ENCODE peak calls at places on chromosomes 5 and 9, in eight cellular contexts. E, F, Q, C, I, R, P and O are unnamed samples. For H3K27me3, the result is how much of the 10 kb centered on the place peaks cover.

GRCh38 chr9:72661401-72662135 is 140.2 kb downstream of the TMC1 start:
- DNase-seq in E (no peak), F (no peak), Q (no peak), C (no peak), I (no peak), R (no peak), P (no peak), O (peak)

GRCh38 chr5:170266570-170267379 is 30.8 kb downstream of the LCP2 start:
- DNase-seq in E (no peak), F (no peak), Q (no peak), C (no peak), I (no peak), R (peak), P (no peak), O (no peak)

GRCh38 chr5:179318193-179318955 is 26.9 kb downstream of the ADAMTS2 start:
- DNase-seq in E (no peak), F (no peak), Q (no peak), C (no peak), I (no peak), R (no peak), P (no peak), O (no peak)

GRCh38 chr5:67287795-67288194 is 91.2 kb upstream of the CD180 start:
- DNase-seq in E (no peak), F (no peak), Q (no peak), C (no peak), I (no peak), R (no peak), P (no peak), O (peak)

GRCh38 chr9:70133253-70134208 is 89.9 kb downstream of the MAMDC2 start:
- DNase-seq in E (no peak), F (no peak), Q (no peak), C (no peak), I (no peak), R (no peak), P (no peak), O (no peak)

GRCh38 chr5:112226215-112226614 is 192.9 kb downstream of the EPB41L4A start:
- DNase-seq in E (no peak), F (no peak), Q (no peak), C (no peak), I (no peak), R (no peak), P (no peak), O (no peak)

GRCh38 chr9:128257907-128258306 is 17.9 kb downstream of the GOLGA2 start:
- DNase-seq in E (no peak), F (no peak), Q (no peak), C (no peak), I (no peak), R (no peak), P (no peak), O (no peak)

GRCh38 chr9:8822667-8823025 is 1023.1 kb upstream of the DMAC1 start:
- DNase-seq in E (no peak), F (no peak), Q (no peak), C (no peak), I (no peak), R (no peak), P (no peak), O (no peak)

GRCh38 chr5:149796025-149796424 is 65.9 kb downstream of the PPARGC1B start:
- DNase-seq in E (no peak), F (no peak), Q (no peak), C (no peak), I (no peak), R (no peak), P (no peak), O (no peak)

GRCh38 chr5:77851229-77852067 is 75.3 kb upstream of the TBCA start:
- DNase-seq in E (no peak), F (no peak), Q (no peak), C (no peak), I (no peak), R (peak), P (no peak), O (no peak)

GRCh38 chr9:115393976-115394775 is 276.2 kb upstream of the TNC start:
- DNase-seq in E (no peak), F (no peak), Q (no peak), C (no peak), I (no peak), R (no peak), P (no peak), O (peak)

GRCh38 chr9:129301941-129302340 is 123.9 kb upstream of the IER5L start:
- DNase-seq in E (no peak), F (peak), Q (no peak), C (no peak), I (no peak), R (no peak), P (no peak), O (no peak)

GRCh38 chr9:79477955-79478751 is 93.6 kb upstream of the TLE4 start:
- DNase-seq in E (no peak), F (no peak), Q (no peak), C (no peak), I (no peak), R (peak), P (no peak), O (peak)

GRCh38 chr5:61340775-61341361 is 8.8 kb downstream of the ZSWIM6 start:
- DNase-seq in E (no peak), F (no peak), Q (no peak), C (no peak), I (no peak), R (no peak), P (no peak), O (no peak)

GRCh38 chr5:170408189-170408588 is 19.0 kb upstream of the KCNMB1 start:
- DNase-seq in E (no peak), F (no peak), Q (no peak), C (no peak), I (no peak), R (no peak), P (no peak), O (no peak)

GRCh38 chr9:68704804-68705635 is at the start of gene PIP5K1B:
- DNase-seq in E (no peak), F (no peak), Q (peak), C (no peak), I (no peak), R (peak), P (peak), O (peak)

GRCh38 chr9:95313010-95313498 is 4.5 kb downstream of the FANCC start:
- DNase-seq in E (no peak), F (peak), Q (peak), C (no peak), I (no peak), R (no peak), P (no peak), O (peak)

GRCh38 chr9:72006481-72006880 is 53.9 kb downstream of the C9orf57 start:
- DNase-seq in E (no peak), F (no peak), Q (no peak), C (no peak), I (no peak), R (no peak), P (no peak), O (peak)

GRCh38 chr5:141488591-141489478 is at the start of gene PCDHGC5:
- DNase-seq in E (no peak), F (no peak), Q (no peak), C (no peak), I (no peak), R (no peak), P (no peak), O (peak)

GRCh38 chr5:145958463-145958862 is 22.1 kb downstream of the SH3RF2 start:
- DNase-seq in E (no peak), F (no peak), Q (no peak), C (no peak), I (no peak), R (no peak), P (no peak), O (no peak)

GRCh38 chr5:150642567-150642927 is 2.1 kb downstream of the SYNPO start:
- DNase-seq in E (no peak), F (peak), Q (peak), C (peak), I (no peak), R (no peak), P (no peak), O (peak)

GRCh38 chr5:57176350-57176857 is 2.5 kb downstream of the GPBP1 start:
- DNase-seq in E (no peak), F (no peak), Q (no peak), C (no peak), I (no peak), R (no peak), P (peak), O (peak)

GRCh38 chr5:179731791-179732411 is 721 bp upstream of the MAML1 start:
- DNase-seq in E (no peak), F (no peak), Q (peak), C (no peak), I (peak), R (peak), P (no peak), O (peak)

GRCh38 chr5:1660511-1660910 is 136.8 kb upstream of the LPCAT1 start:
- DNase-seq in E (no peak), F (no peak), Q (peak), C (no peak), I (no peak), R (no peak), P (no peak), O (no peak)

GRCh38 chr9:120436937-120437592 is 142.9 kb downstream of the CDK5RAP2 start:
- DNase-seq in E (no peak), F (no peak), Q (peak), C (peak), I (no peak), R (no peak), P (no peak), O (no peak)

GRCh38 chr9:112921549-112921948 is 30.9 kb upstream of the SLC46A2 start:
- DNase-seq in E (no peak), F (peak), Q (no peak), C (no peak), I (no peak), R (no peak), P (peak), O (peak)

GRCh38 chr5:132526290-132526973 is 16.9 kb downstream of the IL5 start:
- DNase-seq in E (no peak), F (peak), Q (no peak), C (no peak), I (peak), R (peak), P (peak), O (peak)

GRCh38 chr5:158463188-158463587 is 604.2 kb upstream of the CLINT1 start:
- DNase-seq in E (no peak), F (no peak), Q (no peak), C (no peak), I (no peak), R (no peak), P (no peak), O (peak)

GRCh38 chr5:158465379-158465972 is 606.5 kb upstream of the CLINT1 start:
- DNase-seq in E (no peak), F (no peak), Q (no peak), C (no peak), I (no peak), R (no peak), P (no peak), O (no peak)

GRCh38 chr5:158463971-158464370 is 605.0 kb upstream of the CLINT1 start:
- DNase-seq in E (peak), F (no peak), Q (no peak), C (no peak), I (no peak), R (no peak), P (no peak), O (peak)

GRCh38 chr5:158466196-158466595 is 607.3 kb upstream of the CLINT1 start:
- DNase-seq in E (no peak), F (no peak), Q (no peak), C (no peak), I (no peak), R (no peak), P (no peak), O (no peak)

DNA sequence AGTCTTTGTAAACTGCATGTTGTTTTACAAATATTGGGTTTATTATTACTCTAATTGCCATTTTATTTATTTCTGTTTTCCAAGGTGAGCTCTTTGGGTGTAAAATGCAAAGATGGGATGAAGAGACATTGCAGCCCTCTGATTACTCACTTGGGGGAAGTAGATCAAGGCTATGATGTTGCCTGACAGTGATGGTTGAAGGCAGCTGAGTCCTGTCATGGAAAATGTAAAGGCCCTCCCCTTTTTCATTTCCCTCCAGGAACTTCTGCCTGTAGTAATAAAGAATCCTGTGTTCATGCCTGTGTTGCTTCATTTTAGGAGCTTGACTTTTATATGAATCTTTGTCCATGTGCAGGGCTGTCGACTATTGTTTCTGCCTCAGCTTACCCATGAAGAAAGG is 605.4 kb upstream of the CLINT1 start:
- DNase-seq in E (no peak), F (no peak), Q (no peak), C (no peak), I (no peak), R (no peak), P (no peak), O (no peak)
- H3K4me3 ChIP-seq in E (no peak), F (no peak), Q (no peak), C (no peak), I (no peak), R (no peak), P (no peak), O (no peak)

DNA sequence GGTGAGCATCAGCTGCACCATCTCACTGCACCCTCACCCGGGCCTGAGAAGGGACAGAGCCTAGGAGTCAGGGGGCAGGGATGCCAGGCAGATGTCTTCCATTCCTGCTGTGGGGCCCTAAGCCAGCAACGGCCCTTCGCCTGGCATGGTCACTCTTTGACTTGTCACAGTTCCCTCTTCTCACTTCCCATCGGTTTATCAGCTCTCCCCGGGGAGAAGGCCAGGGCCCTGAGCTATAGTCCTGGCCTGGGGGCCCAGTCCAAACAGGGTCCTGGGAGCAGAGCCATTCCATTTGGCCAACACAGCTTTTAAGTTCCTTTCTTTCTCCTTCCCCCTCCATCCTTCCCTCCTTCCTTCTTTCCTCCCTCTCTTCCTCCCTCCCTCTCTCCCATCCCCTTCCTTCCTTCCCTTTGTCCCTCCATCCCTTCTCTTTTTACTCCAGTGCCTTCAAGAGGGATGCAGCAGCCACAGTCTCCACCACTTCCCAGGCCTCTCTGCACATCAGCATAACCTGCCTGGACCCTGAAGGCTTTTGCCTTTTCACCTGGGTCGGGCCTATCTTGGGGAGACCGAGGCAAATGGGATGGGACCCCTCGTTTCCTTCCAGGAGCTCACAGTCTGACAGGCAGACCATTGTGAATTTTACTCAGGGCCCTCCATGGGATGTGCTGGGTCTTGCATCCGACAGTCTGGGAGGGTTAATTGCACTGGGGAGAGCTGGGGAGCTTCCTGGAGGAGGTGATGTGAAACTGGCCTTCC is 4.2 kb downstream of the COL5A1 start:
- DNase-seq in E (no peak), F (no peak), Q (no peak), C (no peak), I (no peak), R (no peak), P (no peak), O (no peak)
- H3K27me3 ChIP-seq in E (under half), F (under half), Q (under half), C (under half), I (under half), R (under half), P (half or more), O (under half)

GRCh38 chr5:114308017-114308416 is 53.9 kb upstream of the KCNN2 start:
- DNase-seq in E (no peak), F (no peak), Q (no peak), C (no peak), I (no peak), R (no peak), P (no peak), O (no peak)

GRCh38 chr5:114310666-114311065 is 51.2 kb upstream of the KCNN2 start:
- DNase-seq in E (no peak), F (no peak), Q (no peak), C (no peak), I (no peak), R (no peak), P (no peak), O (no peak)

GRCh38 chr5:114308508-114308907 is 53.4 kb upstream of the KCNN2 start:
- DNase-seq in E (no peak), F (no peak), Q (no peak), C (no peak), I (no peak), R (no peak), P (no peak), O (no peak)

GRCh38 chr5:114305402-114306207 is 56.3 kb upstream of the KCNN2 start:
- DNase-seq in E (no peak), F (no peak), Q (no peak), C (no peak), I (no peak), R (peak), P (peak), O (peak)
- TF ChIP-seq CTCF in E (no peak), F (peak), Q (no peak), C (no peak), I (peak), R (peak), P (peak), O (peak)

DNA sequence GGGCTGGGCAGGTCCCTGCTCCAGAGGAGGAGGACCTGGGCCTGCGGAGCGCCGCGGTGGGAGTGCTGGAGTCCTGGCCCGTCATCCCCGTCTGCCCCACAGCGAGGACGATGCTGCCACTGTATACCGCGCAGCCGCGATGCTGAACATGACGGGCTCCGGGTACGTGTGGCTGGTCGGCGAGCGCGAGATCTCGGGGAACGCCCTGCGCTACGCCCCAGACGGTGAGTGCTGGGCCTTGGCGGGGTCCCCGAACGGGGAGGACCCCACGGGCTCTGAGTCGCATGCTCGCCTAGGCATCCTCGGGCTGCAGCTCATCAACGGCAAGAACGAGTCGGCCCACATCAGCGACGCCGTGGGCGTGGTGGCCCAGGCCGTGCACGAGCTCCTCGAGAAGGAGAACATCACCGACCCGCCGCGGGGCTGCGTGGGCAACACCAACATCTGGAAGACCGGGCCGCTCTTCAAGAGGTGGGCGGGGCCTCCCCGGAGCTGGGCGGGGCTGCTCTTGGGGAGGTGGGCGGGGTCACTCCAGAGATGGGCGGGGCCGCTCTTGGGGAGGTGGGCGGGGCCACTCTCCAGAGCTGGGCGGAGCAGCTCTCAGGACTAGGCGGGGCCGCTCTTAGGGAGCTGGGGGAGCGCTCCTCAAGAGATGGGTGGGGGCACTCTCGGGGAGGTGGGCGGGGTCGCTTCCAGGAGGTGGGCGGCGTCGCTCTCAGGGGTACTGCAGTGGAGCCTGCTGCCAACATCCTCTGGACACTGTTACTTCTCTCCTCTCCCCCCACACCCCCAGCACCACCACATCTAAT is 13.1 kb downstream of the LRRC26 start:
- DNase-seq in E (no peak), F (no peak), Q (no peak), C (no peak), I (no peak), R (peak), P (peak), O (no peak)
- H3K4me3 ChIP-seq in E (no peak), F (no peak), Q (no peak), C (peak), I (peak), R (peak), P (peak), O (peak)

DNA sequence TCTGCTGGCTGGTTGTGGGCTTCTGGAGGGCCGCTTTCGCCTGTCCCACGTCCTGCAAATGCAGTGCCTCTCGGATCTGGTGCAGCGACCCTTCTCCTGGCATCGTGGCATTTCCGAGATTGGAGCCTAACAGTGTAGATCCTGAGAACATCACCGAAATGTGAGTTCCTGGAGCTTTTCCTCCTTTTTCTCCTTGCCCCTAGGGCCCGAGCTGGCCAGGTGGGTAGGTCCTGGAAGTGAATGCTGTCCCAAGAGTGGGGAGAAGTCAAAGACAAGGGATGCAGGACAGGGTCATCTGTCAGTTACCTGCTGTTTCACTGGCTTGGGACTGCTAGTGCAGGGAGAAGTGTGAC is 1.2 kb downstream of the NTRK2 start:
- DNase-seq in E (no peak), F (no peak), Q (no peak), C (no peak), I (no peak), R (no peak), P (no peak), O (no peak)
- H3K27me3 ChIP-seq in E (under half), F (under half), Q (under half), C (under half), I (under half), R (half or more), P (under half), O (under half)